ENCODE peak calls at places on chromosomes 1 and 21, in ten cellular contexts. One of them, this sample, is unnamed.
A peak's percentile ranks its signal among the peaks of the same experiment; 100 is the strongest.

GRCh38 chr1:203650012-203650836 is 23.6 kb downstream of the ATP2B4 start:
- DNase-seq in CD8-positive, alpha-beta T cell: peak; percentile 35
- DNase-seq in caudate nucleus: no peak
- DNase-seq in endodermal cell: peak; percentile 93
- DNase-seq in mesendoderm: peak; percentile 95
- DNase-seq in hepatocyte: peak; percentile 86
- DNase-seq in HCT116: no peak
- DNase-seq in GM23248: peak; percentile 76
- DNase-seq in A549: no peak
- DNase-seq in kidney: peak; percentile 88
- DNase-seq in this sample: peak; percentile 65

GRCh38 chr21:33047231-33047630 is 21.5 kb downstream of the OLIG2 start:
- DNase-seq in HCT116: no peak
- DNase-seq in A549: no peak
- DNase-seq in CD8-positive, alpha-beta T cell: no peak
- DNase-seq in endodermal cell: no peak
- DNase-seq in kidney: no peak
- DNase-seq in mesendoderm: no peak
- DNase-seq in hepatocyte: no peak
- DNase-seq in GM23248: peak; percentile 88
- DNase-seq in caudate nucleus: no peak
- DNase-seq in this sample: no peak

GRCh38 chr1:170520601-170521000 is 11.4 kb upstream of the GORAB start:
- DNase-seq in mesendoderm: no peak
- DNase-seq in GM23248: peak; percentile 62
- DNase-seq in A549: no peak
- DNase-seq in kidney: no peak
- DNase-seq in CD8-positive, alpha-beta T cell: no peak
- DNase-seq in endodermal cell: no peak
- DNase-seq in hepatocyte: no peak
- DNase-seq in caudate nucleus: no peak
- DNase-seq in HCT116: no peak
- DNase-seq in this sample: no peak

GRCh38 chr1:88956003-88956402 is 36.4 kb downstream of the KYAT3 start:
- DNase-seq in kidney: no peak
- DNase-seq in hepatocyte: no peak
- DNase-seq in A549: no peak
- DNase-seq in endodermal cell: no peak
- DNase-seq in HCT116: no peak
- DNase-seq in CD8-positive, alpha-beta T cell: no peak
- DNase-seq in mesendoderm: no peak
- DNase-seq in caudate nucleus: no peak
- DNase-seq in GM23248: no peak
- DNase-seq in this sample: no peak

GRCh38 chr1:30648408-30649000 is 74.9 kb downstream of the MATN1 start:
- DNase-seq in caudate nucleus: no peak
- DNase-seq in hepatocyte: no peak
- DNase-seq in endodermal cell: peak; percentile 27
- DNase-seq in CD8-positive, alpha-beta T cell: no peak
- DNase-seq in kidney: no peak
- DNase-seq in A549: no peak
- DNase-seq in GM23248: no peak
- DNase-seq in mesendoderm: no peak
- DNase-seq in HCT116: no peak
- DNase-seq in this sample: no peak

GRCh38 chr1:921011-921837 is 2.5 kb upstream of the SAMD11 start:
- DNase-seq in mesendoderm: peak; percentile 89
- DNase-seq in hepatocyte: peak; percentile 92
- DNase-seq in GM23248: peak; percentile 88
- DNase-seq in caudate nucleus: no peak
- DNase-seq in CD8-positive, alpha-beta T cell: no peak
- DNase-seq in endodermal cell: peak; percentile 92
- DNase-seq in HCT116: peak; percentile 59
- DNase-seq in kidney: peak; percentile 88
- DNase-seq in A549: peak; percentile 71
- DNase-seq in this sample: peak; percentile 86

GRCh38 chr21:17667256-17667655 is 54.6 kb upstream of the BTG3 start:
- DNase-seq in kidney: no peak
- DNase-seq in A549: no peak
- DNase-seq in hepatocyte: peak; percentile 20
- DNase-seq in GM23248: no peak
- DNase-seq in HCT116: no peak
- DNase-seq in caudate nucleus: no peak
- DNase-seq in CD8-positive, alpha-beta T cell: no peak
- DNase-seq in endodermal cell: no peak
- DNase-seq in mesendoderm: no peak
- DNase-seq in this sample: no peak

GRCh38 chr1:147647796-147648633 is 22.3 kb downstream of the ACP6 start:
- DNase-seq in HCT116: no peak
- DNase-seq in mesendoderm: no peak
- DNase-seq in caudate nucleus: no peak
- DNase-seq in GM23248: no peak
- DNase-seq in A549: no peak
- DNase-seq in endodermal cell: no peak
- DNase-seq in kidney: no peak
- DNase-seq in CD8-positive, alpha-beta T cell: no peak
- DNase-seq in hepatocyte: no peak
- DNase-seq in this sample: no peak

GRCh38 chr21:35075546-35075945 is 26.4 kb upstream of the RUNX1 start:
- DNase-seq in mesendoderm: peak; percentile 55
- DNase-seq in caudate nucleus: no peak
- DNase-seq in A549: peak; percentile 50
- DNase-seq in kidney: no peak
- DNase-seq in hepatocyte: peak; percentile 45
- DNase-seq in HCT116: no peak
- DNase-seq in CD8-positive, alpha-beta T cell: no peak
- DNase-seq in endodermal cell: no peak
- DNase-seq in GM23248: peak; percentile 74
- DNase-seq in this sample: peak; percentile 86

GRCh38 chr1:8822383-8823294 is 5.2 kb upstream of the RERE start:
- DNase-seq in GM23248: peak; percentile 92
- DNase-seq in hepatocyte: peak; percentile 56
- DNase-seq in kidney: no peak
- DNase-seq in mesendoderm: peak; percentile 49
- DNase-seq in endodermal cell: peak; percentile 54
- DNase-seq in A549: no peak
- DNase-seq in caudate nucleus: no peak
- DNase-seq in CD8-positive, alpha-beta T cell: no peak
- DNase-seq in HCT116: peak; percentile 37
- DNase-seq in this sample: peak; percentile 96

GRCh38 chr21:42146821-42147220 is 72.1 kb upstream of the ABCG1 start:
- DNase-seq in kidney: peak; percentile 71
- DNase-seq in mesendoderm: no peak
- DNase-seq in HCT116: no peak
- DNase-seq in endodermal cell: no peak
- DNase-seq in GM23248: no peak
- DNase-seq in CD8-positive, alpha-beta T cell: no peak
- DNase-seq in A549: no peak
- DNase-seq in caudate nucleus: no peak
- DNase-seq in hepatocyte: no peak
- DNase-seq in this sample: no peak

GRCh38 chr21:34589511-34590282 is 25.2 kb downstream of the RCAN1 start:
- DNase-seq in kidney: no peak
- DNase-seq in CD8-positive, alpha-beta T cell: no peak
- DNase-seq in caudate nucleus: no peak
- DNase-seq in GM23248: no peak
- DNase-seq in HCT116: no peak
- DNase-seq in endodermal cell: peak; percentile 9
- DNase-seq in mesendoderm: no peak
- DNase-seq in hepatocyte: no peak
- DNase-seq in A549: no peak
- DNase-seq in this sample: no peak

GRCh38 chr1:243979396-243979795 is 71.7 kb upstream of the ZBTB18 start:
- DNase-seq in A549: no peak
- DNase-seq in HCT116: no peak
- DNase-seq in hepatocyte: peak; percentile 49
- DNase-seq in kidney: no peak
- DNase-seq in GM23248: no peak
- DNase-seq in endodermal cell: no peak
- DNase-seq in caudate nucleus: no peak
- DNase-seq in mesendoderm: no peak
- DNase-seq in CD8-positive, alpha-beta T cell: no peak
- DNase-seq in this sample: no peak

GRCh38 chr1:186620951-186621350 is 59.3 kb downstream of the PTGS2 start:
- DNase-seq in hepatocyte: no peak
- DNase-seq in A549: no peak
- DNase-seq in kidney: no peak
- DNase-seq in endodermal cell: no peak
- DNase-seq in caudate nucleus: no peak
- DNase-seq in CD8-positive, alpha-beta T cell: no peak
- DNase-seq in GM23248: peak; percentile 97
- DNase-seq in mesendoderm: no peak
- DNase-seq in HCT116: no peak
- DNase-seq in this sample: peak; percentile 85

GRCh38 chr1:8024329-8024728 is 1.8 kb downstream of the ERRFI1 start:
- DNase-seq in endodermal cell: no peak
- DNase-seq in GM23248: no peak
- DNase-seq in caudate nucleus: no peak
- DNase-seq in CD8-positive, alpha-beta T cell: no peak
- DNase-seq in HCT116: no peak
- DNase-seq in mesendoderm: no peak
- DNase-seq in hepatocyte: no peak
- DNase-seq in kidney: no peak
- DNase-seq in A549: no peak
- DNase-seq in this sample: peak; percentile 13

GRCh38 chr1:71324671-71325297 is 243.9 kb upstream of the ZRANB2 start:
- DNase-seq in hepatocyte: no peak
- DNase-seq in GM23248: no peak
- DNase-seq in mesendoderm: peak; percentile 56
- DNase-seq in CD8-positive, alpha-beta T cell: no peak
- DNase-seq in A549: no peak
- DNase-seq in endodermal cell: no peak
- DNase-seq in kidney: no peak
- DNase-seq in caudate nucleus: no peak
- DNase-seq in HCT116: no peak
- DNase-seq in this sample: no peak

DNA sequence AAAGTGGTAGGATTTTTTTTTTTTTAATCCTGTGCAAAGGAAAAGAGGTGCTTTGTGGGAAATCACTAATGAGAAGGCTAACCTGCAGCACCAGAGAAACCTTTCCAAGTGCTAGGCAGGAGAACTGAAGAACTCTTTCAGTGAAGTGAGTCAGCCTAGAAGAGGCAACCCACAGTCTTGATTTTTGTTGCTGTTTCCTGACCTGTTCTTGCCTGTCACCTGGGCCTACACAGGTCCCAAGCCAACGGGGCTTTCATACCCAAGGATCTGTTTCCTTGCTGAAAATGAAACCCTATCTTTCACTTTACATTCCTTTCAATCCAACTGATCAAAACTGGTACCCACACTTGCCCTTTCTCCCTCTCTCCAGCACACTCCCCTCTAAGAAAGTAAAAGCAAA is 7.1 kb upstream of the IKBKE start:
- DNase-seq in hepatocyte: no peak
- DNase-seq in endodermal cell: no peak
- DNase-seq in kidney: no peak
- DNase-seq in mesendoderm: no peak
- DNase-seq in HCT116: no peak
- DNase-seq in A549: no peak
- DNase-seq in CD8-positive, alpha-beta T cell: no peak
- DNase-seq in GM23248: no peak
- DNase-seq in caudate nucleus: no peak
- DNase-seq in this sample: no peak
- H3K27ac ChIP-seq in hepatocyte: no peak overlapping the region
- H3K27ac ChIP-seq in endodermal cell: no peak overlapping the region
- H3K27ac ChIP-seq in kidney: no peak overlapping the region
- H3K27ac ChIP-seq in mesendoderm: no peak overlapping the region
- H3K27ac ChIP-seq in HCT116: no peak overlapping the region
- H3K27ac ChIP-seq in A549: no peak overlapping the region
- H3K27ac ChIP-seq in CD8-positive, alpha-beta T cell: no peak overlapping the region
- H3K27ac ChIP-seq in GM23248: no peak overlapping the region
- H3K27ac ChIP-seq in caudate nucleus: no peak overlapping the region
- H3K27ac ChIP-seq in this sample: no peak overlapping the region

GRCh38 chr1:97433520-97434175 is 487.2 kb downstream of the DPYD start:
- DNase-seq in hepatocyte: peak; percentile 10
- DNase-seq in kidney: no peak
- DNase-seq in CD8-positive, alpha-beta T cell: no peak
- DNase-seq in HCT116: no peak
- DNase-seq in endodermal cell: no peak
- DNase-seq in A549: no peak
- DNase-seq in caudate nucleus: no peak
- DNase-seq in mesendoderm: no peak
- DNase-seq in GM23248: peak; percentile 93
- DNase-seq in this sample: peak; percentile 50

GRCh38 chr1:97427371-97427770 is 493.5 kb downstream of the DPYD start:
- DNase-seq in A549: no peak
- DNase-seq in caudate nucleus: no peak
- DNase-seq in endodermal cell: no peak
- DNase-seq in CD8-positive, alpha-beta T cell: no peak
- DNase-seq in mesendoderm: no peak
- DNase-seq in HCT116: no peak
- DNase-seq in kidney: no peak
- DNase-seq in GM23248: no peak
- DNase-seq in hepatocyte: no peak
- DNase-seq in this sample: no peak

DNA sequence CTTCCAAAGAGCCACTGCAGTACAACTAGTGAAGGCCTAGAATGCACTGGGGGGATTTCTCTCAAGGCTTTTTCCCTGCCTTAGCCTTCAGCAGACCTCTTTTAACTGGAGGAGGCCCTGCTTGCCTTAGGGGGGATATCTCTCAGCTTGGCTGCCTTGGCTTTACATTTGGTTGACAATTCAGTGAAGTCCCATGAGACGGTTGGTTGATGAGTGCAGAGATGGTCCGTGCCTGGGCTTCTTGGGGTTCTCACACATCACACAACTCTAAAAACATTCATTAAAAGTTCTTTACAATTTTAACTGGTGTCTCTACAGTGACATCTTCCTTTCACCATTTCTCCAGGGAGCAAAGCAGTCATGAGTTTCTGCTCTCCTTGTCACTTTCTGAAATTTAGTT is 487.7 kb downstream of the DPYD start:
- DNase-seq in A549: no peak
- DNase-seq in endodermal cell: no peak
- DNase-seq in GM23248: no peak
- DNase-seq in HCT116: no peak
- DNase-seq in mesendoderm: no peak
- DNase-seq in CD8-positive, alpha-beta T cell: no peak
- DNase-seq in caudate nucleus: no peak
- DNase-seq in kidney: no peak
- DNase-seq in hepatocyte: no peak
- DNase-seq in this sample: no peak
- H3K27ac ChIP-seq in A549: no peak overlapping the region
- H3K27ac ChIP-seq in endodermal cell: no peak overlapping the region
- H3K27ac ChIP-seq in GM23248: peak overlapping the region; percentile 50
- H3K27ac ChIP-seq in HCT116: no peak overlapping the region
- H3K27ac ChIP-seq in mesendoderm: no peak overlapping the region
- H3K27ac ChIP-seq in CD8-positive, alpha-beta T cell: no peak overlapping the region
- H3K27ac ChIP-seq in caudate nucleus: no peak overlapping the region
- H3K27ac ChIP-seq in kidney: no peak overlapping the region
- H3K27ac ChIP-seq in hepatocyte: no peak overlapping the region
- H3K27ac ChIP-seq in this sample: no peak overlapping the region

GRCh38 chr1:29094433-29094832 is 29.3 kb downstream of the TMEM200B start:
- DNase-seq in kidney: no peak
- DNase-seq in caudate nucleus: no peak
- DNase-seq in mesendoderm: no peak
- DNase-seq in HCT116: no peak
- DNase-seq in GM23248: no peak
- DNase-seq in CD8-positive, alpha-beta T cell: no peak
- DNase-seq in A549: no peak
- DNase-seq in hepatocyte: no peak
- DNase-seq in endodermal cell: no peak
- DNase-seq in this sample: no peak
- H3K27ac ChIP-seq in kidney: no peak overlapping the region
- H3K27ac ChIP-seq in caudate nucleus: no peak overlapping the region
- H3K27ac ChIP-seq in mesendoderm: no peak overlapping the region
- H3K27ac ChIP-seq in HCT116: no peak overlapping the region
- H3K27ac ChIP-seq in GM23248: no peak overlapping the region
- H3K27ac ChIP-seq in CD8-positive, alpha-beta T cell: no peak overlapping the region
- H3K27ac ChIP-seq in A549: no peak overlapping the region
- H3K27ac ChIP-seq in hepatocyte: no peak overlapping the region
- H3K27ac ChIP-seq in endodermal cell: no peak overlapping the region
- H3K27ac ChIP-seq in this sample: no peak overlapping the region

GRCh38 chr21:46067505-46068201 is 30.3 kb upstream of the COL6A2 start:
- DNase-seq in endodermal cell: peak; percentile 47
- DNase-seq in caudate nucleus: no peak
- DNase-seq in HCT116: no peak
- DNase-seq in A549: no peak
- DNase-seq in kidney: peak; percentile 51
- DNase-seq in mesendoderm: no peak
- DNase-seq in CD8-positive, alpha-beta T cell: no peak
- DNase-seq in GM23248: no peak
- DNase-seq in hepatocyte: no peak
- DNase-seq in this sample: no peak
- H3K27ac ChIP-seq in endodermal cell: no peak overlapping the region
- H3K27ac ChIP-seq in caudate nucleus: no peak overlapping the region
- H3K27ac ChIP-seq in HCT116: no peak overlapping the region
- H3K27ac ChIP-seq in A549: no peak overlapping the region
- H3K27ac ChIP-seq in kidney: no peak overlapping the region
- H3K27ac ChIP-seq in mesendoderm: no peak overlapping the region
- H3K27ac ChIP-seq in CD8-positive, alpha-beta T cell: no peak overlapping the region
- H3K27ac ChIP-seq in GM23248: no peak overlapping the region
- H3K27ac ChIP-seq in hepatocyte: peak overlapping the region; percentile 95
- H3K27ac ChIP-seq in this sample: no peak overlapping the region

This sample was measured in mesenchymal stem cell.